ENCODE peak calls at places on chromosome 19, in four cellular contexts. N is H9, F is MM.1S, V is endodermal cell. Y is an unnamed sample.

GRCh38 chr19:3058821-3059314 is 3.4 kb downstream of the TLE5 start:
- DNase-seq in N (no peak), F (no peak), V (peak; percentile 24), Y (no peak)

GRCh38 chr19:43574424-43575155 is 737 bp downstream of the XRCC1 start:
- DNase-seq in N (no peak), F (no peak), V (no peak), Y (no peak)

GRCh38 chr19:6649189-6649588 is 20.8 kb downstream of the TNFSF14 start:
- DNase-seq in N (no peak), F (no peak), V (no peak), Y (no peak)

GRCh38 chr19:3324405-3324856 is 42.0 kb upstream of the NFIC start:
- DNase-seq in N (peak; percentile 73), F (peak; percentile 44), V (peak; percentile 89), Y (peak; percentile 76)

GRCh38 chr19:30163663-30164062 is 208.5 kb upstream of the ZNF536 start:
- DNase-seq in N (no peak), F (no peak), V (no peak), Y (no peak)

GRCh38 chr19:19304186-19304975 is 15.9 kb downstream of the SUGP1 start:
- DNase-seq in N (no peak), F (no peak), V (no peak), Y (no peak)

GRCh38 chr19:6723738-6724137 is 3.3 kb upstream of the C3 start:
- DNase-seq in N (no peak), F (no peak), V (no peak), Y (no peak)

GRCh38 chr19:15464394-15465385 is at the start of gene RASAL3:
- DNase-seq in N (peak; percentile 59), F (peak; percentile 73), V (peak; percentile 59), Y (peak; percentile 86)

GRCh38 chr19:29315566-29315965 is 102.6 kb upstream of the UQCRFS1 start:
- DNase-seq in N (no peak), F (no peak), V (no peak), Y (no peak)

GRCh38 chr19:6723108-6723618 is 2.7 kb upstream of the C3 start:
- DNase-seq in N (no peak), F (no peak), V (peak; percentile 67), Y (no peak)

GRCh38 chr19:3451451-3451866 is 28.9 kb downstream of the SMIM24 start:
- DNase-seq in N (no peak), F (no peak), V (no peak), Y (no peak)

GRCh38 chr19:54106716-54107115 is 4.1 kb downstream of the NDUFA3 start:
- DNase-seq in N (no peak), F (no peak), V (no peak), Y (no peak)

GRCh38 chr19:17757125-17757524 is 5.8 kb downstream of the FCHO1 start:
- DNase-seq in N (no peak), F (no peak), V (no peak), Y (no peak)

GRCh38 chr19:49387936-49388372 is at the start of gene KASH5:
- DNase-seq in N (no peak), F (peak; percentile 89), V (no peak), Y (no peak)

GRCh38 chr19:14081797-14082674 is 3.5 kb downstream of the C19orf67 start:
- DNase-seq in N (no peak), F (no peak), V (no peak), Y (no peak)

GRCh38 chr19:9768175-9769112 is at the start of gene ZNF846:
- DNase-seq in N (peak; percentile 97), F (no peak), V (peak; percentile 98), Y (peak; percentile 95)

GRCh38 chr19:6216236-6216995 is 63.4 kb downstream of the MLLT1 start:
- DNase-seq in N (no peak), F (no peak), V (no peak), Y (no peak)

GRCh38 chr19:10797078-10797477 is 38.9 kb downstream of the TMED1 start:
- DNase-seq in N (no peak), F (no peak), V (no peak), Y (no peak)

GRCh38 chr19:41298327-41298964 is 11.5 kb upstream of the CCDC97 start:
- DNase-seq in N (no peak), F (peak; percentile 64), V (no peak), Y (no peak)

GRCh38 chr19:5434970-5435641 is 20.1 kb upstream of the ZNRF4 start:
- DNase-seq in N (no peak), F (no peak), V (no peak), Y (no peak)

DNA sequence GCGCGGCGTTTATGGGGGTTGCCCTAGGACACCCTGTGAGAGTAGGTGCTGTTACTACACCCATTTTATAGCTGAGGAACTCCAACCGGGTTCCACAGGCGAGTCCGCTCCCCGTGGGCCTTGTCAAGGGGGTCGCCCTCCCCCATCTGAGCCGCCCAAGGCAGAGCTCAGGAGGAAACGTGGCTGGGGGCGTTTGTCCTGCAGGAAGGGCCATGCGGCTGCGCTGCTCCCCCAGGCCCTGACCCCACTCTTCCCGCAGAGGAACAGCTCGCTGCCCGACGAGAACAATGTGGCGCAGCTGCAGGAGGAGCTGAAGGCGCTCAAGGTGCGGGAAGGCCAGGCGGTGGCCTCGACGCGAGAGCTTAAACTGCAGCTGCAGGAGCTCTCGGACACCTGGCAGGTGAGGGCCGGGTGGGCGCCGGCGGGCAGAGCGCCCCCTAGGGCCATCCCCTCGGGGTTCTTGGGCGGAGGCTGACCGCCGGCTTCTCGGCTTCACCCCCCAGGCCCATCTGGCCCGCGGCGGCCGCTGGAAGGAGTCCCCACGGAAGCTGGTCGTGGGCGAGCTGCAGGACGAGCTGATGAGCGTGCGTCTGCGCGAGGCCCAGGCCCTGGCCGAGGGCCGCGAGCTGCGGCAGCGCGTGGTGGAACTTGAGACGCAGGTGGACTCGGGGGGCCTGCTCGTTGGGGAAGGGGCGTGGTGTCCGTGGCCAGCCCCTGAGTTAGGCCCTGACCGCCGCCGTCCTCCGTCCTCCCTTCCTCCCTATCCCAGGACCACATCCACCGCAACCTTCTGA is 12.4 kb downstream of the PRR36 start:
- DNase-seq in N (peak; percentile 85), F (no peak), V (peak; percentile 88), Y (no peak)
- TF ChIP-seq CTCF in N (peak; percentile 80), F (no peak), V (peak; percentile 78), Y (no peak)

GRCh38 chr19:872266-872951 is 12.9 kb downstream of the CFD start:
- DNase-seq in N (peak; percentile 94), F (peak; percentile 81), V (peak; percentile 88), Y (peak; percentile 79)
- H3K9ac ChIP-seq in N (no peak overlapping the region), F (no peak overlapping the region), V (no peak overlapping the region), Y (no peak overlapping the region)

GRCh38 chr19:35510626-35510964 is 2.9 kb downstream of the DMKN start:
- DNase-seq in N (no peak), F (no peak), V (no peak), Y (no peak)
- TF ChIP-seq CTCF in N (peak; percentile 3), F (no peak), V (peak; percentile 7), Y (no peak)

GRCh38 chr19:38376576-38376975 is 2.2 kb downstream of the PSMD8 start:
- DNase-seq in N (no peak), F (no peak), V (no peak), Y (no peak)
- H3K9ac ChIP-seq in N (no peak overlapping the region), F (no peak overlapping the region), V (no peak overlapping the region), Y (peak overlapping the region; percentile 91)